ENCODE peak calls at places on chromosomes 2 and 18, in four cellular contexts. One of them, this sample, is unnamed.

GRCh38 chr18:23814977-23815614 is 125.8 kb downstream of the LAMA3 start:
- DNase-seq in non-pigmented ciliary epithelial cell: no peak
- DNase-seq in neuronal stem cell: no peak
- DNase-seq in ovary: peak; percentile 72
- DNase-seq in this sample: no peak

GRCh38 chr2:232884549-232885263 is 14.6 kb downstream of the SNORC start:
- DNase-seq in non-pigmented ciliary epithelial cell: no peak
- DNase-seq in neuronal stem cell: no peak
- DNase-seq in ovary: no peak
- DNase-seq in this sample: no peak

GRCh38 chr18:78293516-78293915 is 686.1 kb upstream of the SALL3 start:
- DNase-seq in non-pigmented ciliary epithelial cell: no peak
- DNase-seq in neuronal stem cell: no peak
- DNase-seq in ovary: no peak
- DNase-seq in this sample: no peak

GRCh38 chr18:26190506-26190905 is 35.7 kb upstream of the TAF4B start:
- DNase-seq in non-pigmented ciliary epithelial cell: no peak
- DNase-seq in neuronal stem cell: no peak
- DNase-seq in ovary: no peak
- DNase-seq in this sample: no peak

GRCh38 chr2:45008296-45009129 is 739 bp downstream of the SIX2 start:
- DNase-seq in non-pigmented ciliary epithelial cell: no peak
- DNase-seq in neuronal stem cell: no peak
- DNase-seq in ovary: no peak
- DNase-seq in this sample: no peak

GRCh38 chr2:206160124-206160806 is 570 bp downstream of the EEF1B2 start:
- DNase-seq in non-pigmented ciliary epithelial cell: no peak
- DNase-seq in neuronal stem cell: no peak
- DNase-seq in ovary: no peak
- DNase-seq in this sample: no peak

GRCh38 chr2:36433311-36434217 is 78.0 kb downstream of the CRIM1 start:
- DNase-seq in non-pigmented ciliary epithelial cell: no peak
- DNase-seq in neuronal stem cell: no peak
- DNase-seq in ovary: no peak
- DNase-seq in this sample: no peak

GRCh38 chr2:171625013-171625412 is 62.3 kb upstream of the DYNC1I2 start:
- DNase-seq in non-pigmented ciliary epithelial cell: no peak
- DNase-seq in neuronal stem cell: no peak
- DNase-seq in ovary: no peak
- DNase-seq in this sample: no peak

GRCh38 chr2:241692448-241692847 is 5.8 kb upstream of the DTYMK start:
- DNase-seq in non-pigmented ciliary epithelial cell: peak; percentile 59
- DNase-seq in neuronal stem cell: no peak
- DNase-seq in ovary: no peak
- DNase-seq in this sample: no peak

GRCh38 chr2:174681099-174681982 is 82.9 kb downstream of the CHRNA1 start:
- DNase-seq in non-pigmented ciliary epithelial cell: no peak
- DNase-seq in neuronal stem cell: no peak
- DNase-seq in ovary: no peak
- DNase-seq in this sample: no peak

GRCh38 chr18:50644807-50645206 is 84.9 kb downstream of the MAPK4 start:
- DNase-seq in non-pigmented ciliary epithelial cell: no peak
- DNase-seq in neuronal stem cell: no peak
- DNase-seq in ovary: no peak
- DNase-seq in this sample: no peak

GRCh38 chr2:40325111-40325510 is 126.8 kb downstream of the SLC8A1 start:
- DNase-seq in non-pigmented ciliary epithelial cell: no peak
- DNase-seq in neuronal stem cell: no peak
- DNase-seq in ovary: no peak
- DNase-seq in this sample: peak; percentile 50

GRCh38 chr2:8003462-8004075 is 678.3 kb upstream of the ID2 start:
- DNase-seq in non-pigmented ciliary epithelial cell: no peak
- DNase-seq in neuronal stem cell: no peak
- DNase-seq in ovary: peak; percentile 67
- DNase-seq in this sample: no peak

GRCh38 chr2:60886962-60887361 is 5.6 kb downstream of the REL start:
- DNase-seq in non-pigmented ciliary epithelial cell: no peak
- DNase-seq in neuronal stem cell: no peak
- DNase-seq in ovary: no peak
- DNase-seq in this sample: no peak

GRCh38 chr2:70010222-70011111 is 49.0 kb upstream of the ASPRV1 start:
- DNase-seq in non-pigmented ciliary epithelial cell: no peak
- DNase-seq in neuronal stem cell: no peak
- DNase-seq in ovary: no peak
- DNase-seq in this sample: no peak

GRCh38 chr2:7377861-7378569 is 460.8 kb downstream of the RNF144A start:
- DNase-seq in non-pigmented ciliary epithelial cell: no peak
- DNase-seq in neuronal stem cell: no peak
- DNase-seq in ovary: peak; percentile 40
- DNase-seq in this sample: no peak

GRCh38 chr18:21362921-21363320 is 120.9 kb downstream of the GREB1L start:
- DNase-seq in non-pigmented ciliary epithelial cell: no peak
- DNase-seq in neuronal stem cell: no peak
- DNase-seq in ovary: no peak
- DNase-seq in this sample: no peak

GRCh38 chr2:110682267-110682666 is 4.4 kb upstream of the BUB1 start:
- DNase-seq in non-pigmented ciliary epithelial cell: no peak
- DNase-seq in neuronal stem cell: no peak
- DNase-seq in ovary: no peak
- DNase-seq in this sample: no peak

GRCh38 chr2:25825238-25825637 is 53.0 kb downstream of the ASXL2 start:
- DNase-seq in non-pigmented ciliary epithelial cell: no peak
- DNase-seq in neuronal stem cell: no peak
- DNase-seq in ovary: no peak
- DNase-seq in this sample: no peak

GRCh38 chr18:79604913-79605235 is 74.7 kb upstream of the CTDP1 start:
- DNase-seq in non-pigmented ciliary epithelial cell: no peak
- DNase-seq in neuronal stem cell: no peak
- DNase-seq in ovary: no peak
- DNase-seq in this sample: no peak

GRCh38 chr2:237490009-237490804 is 3.2 kb downstream of the MLPH start:
- DNase-seq in non-pigmented ciliary epithelial cell: no peak
- DNase-seq in neuronal stem cell: no peak
- DNase-seq in ovary: no peak
- DNase-seq in this sample: no peak

GRCh38 chr2:178404380-178404767 is 46.6 kb downstream of the PRKRA start:
- DNase-seq in non-pigmented ciliary epithelial cell: no peak
- DNase-seq in neuronal stem cell: no peak
- DNase-seq in ovary: no peak
- DNase-seq in this sample: peak; percentile 53

GRCh38 chr2:31241625-31242270 is 7.8 kb downstream of the EHD3 start:
- DNase-seq in non-pigmented ciliary epithelial cell: no peak
- DNase-seq in neuronal stem cell: no peak
- DNase-seq in ovary: no peak
- DNase-seq in this sample: no peak

GRCh38 chr2:84865181-84865783 is 15.6 kb downstream of the TRABD2A start:
- DNase-seq in non-pigmented ciliary epithelial cell: no peak
- DNase-seq in neuronal stem cell: no peak
- DNase-seq in ovary: no peak
- DNase-seq in this sample: no peak

GRCh38 chr2:104539649-104540048 is 314.3 kb upstream of the POU3F3 start:
- DNase-seq in non-pigmented ciliary epithelial cell: no peak
- DNase-seq in neuronal stem cell: no peak
- DNase-seq in ovary: no peak
- DNase-seq in this sample: no peak

This sample was measured in kidney epithelial cell.